ENCODE peak calls at places on chromosomes 7 and 10, in eight cellular contexts. One of them, this sample, is unnamed.

GRCh38 chr7:24795407-24795767 is 38.1 kb upstream of the GSDME start:
- DNase-seq in activated naive CD4-positive, alpha-beta T cell: no peak
- DNase-seq in WTC11: no peak
- DNase-seq in GM23338: no peak
- DNase-seq in PC-9: no peak
- DNase-seq in kidney tubule cell: no peak
- DNase-seq in iPS-NIHi11: no peak
- DNase-seq in ureter: no peak
- DNase-seq in this sample: no peak

GRCh38 chr7:143227806-143228205 is 6.0 kb downstream of the TAS2R40 start:
- DNase-seq in activated naive CD4-positive, alpha-beta T cell: no peak
- DNase-seq in WTC11: no peak
- DNase-seq in GM23338: no peak
- DNase-seq in PC-9: peak
- DNase-seq in kidney tubule cell: no peak
- DNase-seq in iPS-NIHi11: no peak
- DNase-seq in ureter: no peak
- DNase-seq in this sample: peak

GRCh38 chr7:102268635-102269034 is 18.0 kb upstream of the SH2B2 start:
- DNase-seq in activated naive CD4-positive, alpha-beta T cell: no peak
- DNase-seq in WTC11: no peak
- DNase-seq in GM23338: no peak
- DNase-seq in PC-9: no peak
- DNase-seq in kidney tubule cell: no peak
- DNase-seq in iPS-NIHi11: no peak
- DNase-seq in ureter: no peak
- DNase-seq in this sample: no peak

GRCh38 chr10:35433851-35434426 is 97.6 kb downstream of the CCNY start:
- DNase-seq in activated naive CD4-positive, alpha-beta T cell: no peak
- DNase-seq in WTC11: no peak
- DNase-seq in GM23338: no peak
- DNase-seq in PC-9: peak
- DNase-seq in kidney tubule cell: peak
- DNase-seq in iPS-NIHi11: no peak
- DNase-seq in ureter: no peak
- DNase-seq in this sample: peak

GRCh38 chr10:132618158-132618924 is 80.8 kb downstream of the INPP5A start:
- DNase-seq in activated naive CD4-positive, alpha-beta T cell: no peak
- DNase-seq in WTC11: no peak
- DNase-seq in GM23338: no peak
- DNase-seq in PC-9: no peak
- DNase-seq in kidney tubule cell: no peak
- DNase-seq in iPS-NIHi11: no peak
- DNase-seq in ureter: no peak
- DNase-seq in this sample: peak

GRCh38 chr7:103117465-103117864 is 31.4 kb downstream of the NAPEPLD start:
- DNase-seq in activated naive CD4-positive, alpha-beta T cell: no peak
- DNase-seq in WTC11: no peak
- DNase-seq in GM23338: no peak
- DNase-seq in PC-9: no peak
- DNase-seq in kidney tubule cell: no peak
- DNase-seq in iPS-NIHi11: no peak
- DNase-seq in ureter: no peak
- DNase-seq in this sample: no peak

GRCh38 chr10:79490400-79491081 is 21.8 kb upstream of the EIF5AL1 start:
- DNase-seq in activated naive CD4-positive, alpha-beta T cell: no peak
- DNase-seq in WTC11: no peak
- DNase-seq in GM23338: no peak
- DNase-seq in PC-9: no peak
- DNase-seq in kidney tubule cell: no peak
- DNase-seq in iPS-NIHi11: no peak
- DNase-seq in ureter: no peak
- DNase-seq in this sample: peak

GRCh38 chr10:113041841-113042745 is 92.0 kb downstream of the TCF7L2 start:
- DNase-seq in activated naive CD4-positive, alpha-beta T cell: no peak
- DNase-seq in WTC11: no peak
- DNase-seq in GM23338: no peak
- DNase-seq in PC-9: no peak
- DNase-seq in kidney tubule cell: peak
- DNase-seq in iPS-NIHi11: no peak
- DNase-seq in ureter: no peak
- DNase-seq in this sample: no peak

GRCh38 chr7:1120791-1121190 is 32.9 kb downstream of the GPER1 start:
- DNase-seq in activated naive CD4-positive, alpha-beta T cell: no peak
- DNase-seq in WTC11: no peak
- DNase-seq in GM23338: no peak
- DNase-seq in PC-9: no peak
- DNase-seq in kidney tubule cell: no peak
- DNase-seq in iPS-NIHi11: no peak
- DNase-seq in ureter: no peak
- DNase-seq in this sample: no peak

GRCh38 chr7:136923111-136923510 is 54.7 kb downstream of the CHRM2 start:
- DNase-seq in activated naive CD4-positive, alpha-beta T cell: no peak
- DNase-seq in WTC11: no peak
- DNase-seq in GM23338: no peak
- DNase-seq in PC-9: peak
- DNase-seq in kidney tubule cell: peak
- DNase-seq in iPS-NIHi11: no peak
- DNase-seq in ureter: no peak
- DNase-seq in this sample: peak

GRCh38 chr10:67553266-67553665 is 142.7 kb downstream of the CTNNA3 start:
- DNase-seq in activated naive CD4-positive, alpha-beta T cell: no peak
- DNase-seq in WTC11: no peak
- DNase-seq in GM23338: no peak
- DNase-seq in PC-9: no peak
- DNase-seq in kidney tubule cell: no peak
- DNase-seq in iPS-NIHi11: no peak
- DNase-seq in ureter: no peak
- DNase-seq in this sample: no peak

GRCh38 chr10:43282881-43283280 is 16.0 kb upstream of the RASGEF1A start:
- DNase-seq in activated naive CD4-positive, alpha-beta T cell: no peak
- DNase-seq in WTC11: peak
- DNase-seq in GM23338: peak
- DNase-seq in PC-9: no peak
- DNase-seq in kidney tubule cell: peak
- DNase-seq in iPS-NIHi11: peak
- DNase-seq in ureter: no peak
- DNase-seq in this sample: no peak

GRCh38 chr7:136251826-136252225 is 274.7 kb upstream of the MTPN start:
- DNase-seq in activated naive CD4-positive, alpha-beta T cell: no peak
- DNase-seq in WTC11: no peak
- DNase-seq in GM23338: peak
- DNase-seq in PC-9: no peak
- DNase-seq in kidney tubule cell: no peak
- DNase-seq in iPS-NIHi11: no peak
- DNase-seq in ureter: no peak
- DNase-seq in this sample: no peak

GRCh38 chr10:93745411-93746065 is 12.2 kb upstream of the LGI1 start:
- DNase-seq in activated naive CD4-positive, alpha-beta T cell: no peak
- DNase-seq in WTC11: peak
- DNase-seq in GM23338: peak
- DNase-seq in PC-9: no peak
- DNase-seq in kidney tubule cell: no peak
- DNase-seq in iPS-NIHi11: peak
- DNase-seq in ureter: no peak
- DNase-seq in this sample: peak

GRCh38 chr7:29116361-29116760 is 30.0 kb downstream of the CPVL start:
- DNase-seq in activated naive CD4-positive, alpha-beta T cell: no peak
- DNase-seq in WTC11: no peak
- DNase-seq in GM23338: no peak
- DNase-seq in PC-9: peak
- DNase-seq in kidney tubule cell: peak
- DNase-seq in iPS-NIHi11: no peak
- DNase-seq in ureter: no peak
- DNase-seq in this sample: no peak

GRCh38 chr7:150787321-150788281 is 12.6 kb downstream of the TMEM176B start:
- DNase-seq in activated naive CD4-positive, alpha-beta T cell: no peak
- DNase-seq in WTC11: no peak
- DNase-seq in GM23338: peak
- DNase-seq in PC-9: no peak
- DNase-seq in kidney tubule cell: no peak
- DNase-seq in iPS-NIHi11: no peak
- DNase-seq in ureter: no peak
- DNase-seq in this sample: no peak

GRCh38 chr7:77360104-77360503 is 56.0 kb downstream of the GSAP start:
- DNase-seq in activated naive CD4-positive, alpha-beta T cell: no peak
- DNase-seq in WTC11: no peak
- DNase-seq in GM23338: no peak
- DNase-seq in PC-9: no peak
- DNase-seq in kidney tubule cell: peak
- DNase-seq in iPS-NIHi11: no peak
- DNase-seq in ureter: no peak
- DNase-seq in this sample: no peak

GRCh38 chr7:7190142-7190541 is 7.8 kb downstream of the C1GALT1 start:
- DNase-seq in activated naive CD4-positive, alpha-beta T cell: no peak
- DNase-seq in WTC11: no peak
- DNase-seq in GM23338: no peak
- DNase-seq in PC-9: no peak
- DNase-seq in kidney tubule cell: peak
- DNase-seq in iPS-NIHi11: no peak
- DNase-seq in ureter: no peak
- DNase-seq in this sample: peak

GRCh38 chr7:73901231-73901822 is 40.4 kb downstream of the TMEM270 start:
- DNase-seq in activated naive CD4-positive, alpha-beta T cell: no peak
- DNase-seq in WTC11: no peak
- DNase-seq in GM23338: no peak
- DNase-seq in PC-9: no peak
- DNase-seq in kidney tubule cell: no peak
- DNase-seq in iPS-NIHi11: peak
- DNase-seq in ureter: no peak
- DNase-seq in this sample: no peak

GRCh38 chr7:106979551-106980357 is 64.8 kb upstream of the PRKAR2B start:
- DNase-seq in activated naive CD4-positive, alpha-beta T cell: no peak
- DNase-seq in WTC11: peak
- DNase-seq in GM23338: peak
- DNase-seq in PC-9: no peak
- DNase-seq in kidney tubule cell: no peak
- DNase-seq in iPS-NIHi11: peak
- DNase-seq in ureter: no peak
- DNase-seq in this sample: no peak

GRCh38 chr10:51867956-51868355 is 168.6 kb upstream of the CSTF2T start:
- DNase-seq in activated naive CD4-positive, alpha-beta T cell: no peak
- DNase-seq in WTC11: no peak
- DNase-seq in GM23338: no peak
- DNase-seq in PC-9: no peak
- DNase-seq in kidney tubule cell: peak
- DNase-seq in iPS-NIHi11: no peak
- DNase-seq in ureter: no peak
- DNase-seq in this sample: peak

GRCh38 chr10:327889-328809 is 192.9 kb downstream of the ZMYND11 start:
- DNase-seq in activated naive CD4-positive, alpha-beta T cell: no peak
- DNase-seq in WTC11: no peak
- DNase-seq in GM23338: no peak
- DNase-seq in PC-9: no peak
- DNase-seq in kidney tubule cell: no peak
- DNase-seq in iPS-NIHi11: no peak
- DNase-seq in ureter: no peak
- DNase-seq in this sample: no peak

GRCh38 chr7:106216517-106217088 is 68.2 kb downstream of the NAMPT start:
- DNase-seq in activated naive CD4-positive, alpha-beta T cell: no peak
- DNase-seq in WTC11: no peak
- DNase-seq in GM23338: no peak
- DNase-seq in PC-9: peak
- DNase-seq in kidney tubule cell: peak
- DNase-seq in iPS-NIHi11: no peak
- DNase-seq in ureter: peak
- DNase-seq in this sample: peak

GRCh38 chr10:63657812-63658211 is 136.6 kb downstream of the REEP3 start:
- DNase-seq in activated naive CD4-positive, alpha-beta T cell: no peak
- DNase-seq in WTC11: no peak
- DNase-seq in GM23338: no peak
- DNase-seq in PC-9: no peak
- DNase-seq in kidney tubule cell: no peak
- DNase-seq in iPS-NIHi11: no peak
- DNase-seq in ureter: no peak
- DNase-seq in this sample: no peak

GRCh38 chr7:11373546-11374142 is 400.0 kb downstream of the PHF14 start:
- DNase-seq in activated naive CD4-positive, alpha-beta T cell: no peak
- DNase-seq in WTC11: no peak
- DNase-seq in GM23338: peak
- DNase-seq in PC-9: no peak
- DNase-seq in kidney tubule cell: peak
- DNase-seq in iPS-NIHi11: peak
- DNase-seq in ureter: no peak
- DNase-seq in this sample: peak

GRCh38 chr7:38905026-38905759 is 3.8 kb downstream of the VPS41 start:
- DNase-seq in activated naive CD4-positive, alpha-beta T cell: no peak
- DNase-seq in WTC11: no peak
- DNase-seq in GM23338: no peak
- DNase-seq in PC-9: no peak
- DNase-seq in kidney tubule cell: no peak
- DNase-seq in iPS-NIHi11: no peak
- DNase-seq in ureter: no peak
- DNase-seq in this sample: peak

GRCh38 chr7:97002555-97003261 is 2.6 kb upstream of the DLX6 start:
- DNase-seq in activated naive CD4-positive, alpha-beta T cell: no peak
- DNase-seq in WTC11: no peak
- DNase-seq in GM23338: peak
- DNase-seq in PC-9: no peak
- DNase-seq in kidney tubule cell: no peak
- DNase-seq in iPS-NIHi11: no peak
- DNase-seq in ureter: no peak
- DNase-seq in this sample: no peak

GRCh38 chr7:134799387-134799786 is 20.0 kb downstream of the CALD1 start:
- DNase-seq in activated naive CD4-positive, alpha-beta T cell: no peak
- DNase-seq in WTC11: no peak
- DNase-seq in GM23338: no peak
- DNase-seq in PC-9: no peak
- DNase-seq in kidney tubule cell: no peak
- DNase-seq in iPS-NIHi11: no peak
- DNase-seq in ureter: no peak
- DNase-seq in this sample: no peak

GRCh38 chr7:44232900-44233715 is 32.3 kb downstream of the YKT6 start:
- DNase-seq in activated naive CD4-positive, alpha-beta T cell: no peak
- DNase-seq in WTC11: no peak
- DNase-seq in GM23338: no peak
- DNase-seq in PC-9: no peak
- DNase-seq in kidney tubule cell: no peak
- DNase-seq in iPS-NIHi11: no peak
- DNase-seq in ureter: no peak
- DNase-seq in this sample: no peak

GRCh38 chr10:127947206-127947605 is 40.3 kb downstream of the PTPRE start:
- DNase-seq in activated naive CD4-positive, alpha-beta T cell: no peak
- DNase-seq in WTC11: no peak
- DNase-seq in GM23338: no peak
- DNase-seq in PC-9: no peak
- DNase-seq in kidney tubule cell: no peak
- DNase-seq in iPS-NIHi11: no peak
- DNase-seq in ureter: no peak
- DNase-seq in this sample: no peak

GRCh38 chr7:159141159-159141558 is 3.5 kb downstream of the VIPR2 start:
- DNase-seq in activated naive CD4-positive, alpha-beta T cell: no peak
- DNase-seq in WTC11: no peak
- DNase-seq in GM23338: no peak
- DNase-seq in PC-9: no peak
- DNase-seq in kidney tubule cell: no peak
- DNase-seq in iPS-NIHi11: no peak
- DNase-seq in ureter: peak
- DNase-seq in this sample: no peak

GRCh38 chr10:76736848-76737495 is 900.6 kb downstream of the KCNMA1 start:
- DNase-seq in activated naive CD4-positive, alpha-beta T cell: no peak
- DNase-seq in WTC11: no peak
- DNase-seq in GM23338: no peak
- DNase-seq in PC-9: no peak
- DNase-seq in kidney tubule cell: no peak
- DNase-seq in iPS-NIHi11: no peak
- DNase-seq in ureter: no peak
- DNase-seq in this sample: peak

GRCh38 chr7:139340808-139341057 is 404 bp upstream of the FMC1 start:
- DNase-seq in activated naive CD4-positive, alpha-beta T cell: no peak
- DNase-seq in WTC11: no peak
- DNase-seq in GM23338: no peak
- DNase-seq in PC-9: no peak
- DNase-seq in kidney tubule cell: no peak
- DNase-seq in iPS-NIHi11: no peak
- DNase-seq in ureter: no peak
- DNase-seq in this sample: no peak

GRCh38 chr7:151453326-151453791 is 13.4 kb upstream of the CRYGN start:
- DNase-seq in activated naive CD4-positive, alpha-beta T cell: no peak
- DNase-seq in WTC11: no peak
- DNase-seq in GM23338: no peak
- DNase-seq in PC-9: no peak
- DNase-seq in kidney tubule cell: no peak
- DNase-seq in iPS-NIHi11: no peak
- DNase-seq in ureter: peak
- DNase-seq in this sample: no peak